ENCODE peak calls at places on chromosomes 12 and 14, in six cellular contexts. Y is HS-5, Q is stomach, C is non-pigmented ciliary epithelial cell, W is HTR-8/SVneo, N is HFFc6. O is an unnamed sample.

GRCh38 chr12:25840678-25841077 is 117.8 kb upstream of the RASSF8 start:
- DNase-seq in C (no peak), Q (no peak), W (no peak), Y (no peak), N (no peak), O (no peak)

GRCh38 chr14:33590891-33591630 is 359.8 kb downstream of the EGLN3 start:
- DNase-seq in C (no peak), N (no peak), Q (no peak), W (no peak), Y (no peak), O (no peak)

GRCh38 chr14:98187302-98187701 is 1084.7 kb downstream of the BCL11B start:
- DNase-seq in C (no peak), Q (no peak), Y (no peak), W (no peak), N (no peak), O (no peak)

GRCh38 chr12:21183721-21184275 is 52.8 kb downstream of the SLCO1B1 start:
- DNase-seq in Y (peak; percentile 5), W (no peak), C (no peak), N (no peak), Q (no peak), O (no peak)

GRCh38 chr12:69240625-69240984 is 1.2 kb downstream of the CPSF6 start:
- DNase-seq in Y (no peak), W (peak; percentile 15), N (no peak), C (no peak), Q (no peak), O (no peak)

GRCh38 chr12:23655884-23656283 is 293.6 kb downstream of the SOX5 start:
- DNase-seq in Y (no peak), Q (no peak), C (no peak), W (no peak), N (no peak), O (no peak)

GRCh38 chr12:47832263-47832933 is 12.7 kb upstream of the HDAC7 start:
- DNase-seq in C (no peak), Q (no peak), W (no peak), N (no peak), Y (no peak), O (no peak)

GRCh38 chr12:1799068-1799881 is 21.1 kb upstream of the LRTM2 start:
- DNase-seq in Y (no peak), C (no peak), W (no peak), Q (no peak), N (no peak), O (no peak)

GRCh38 chr14:59428581-59429012 is 36.6 kb downstream of the GPR135 start:
- DNase-seq in N (peak; percentile 42), Y (peak; percentile 38), W (peak; percentile 41), Q (no peak), C (peak; percentile 66), O (no peak)

GRCh38 chr12:3223601-3224529 is 146.7 kb downstream of the TSPAN9 start:
- DNase-seq in Q (no peak), W (no peak), Y (no peak), N (no peak), C (no peak), O (no peak)

GRCh38 chr14:74347096-74347794 is 1.0 kb upstream of the VRTN start:
- DNase-seq in Y (no peak), N (no peak), Q (no peak), W (no peak), C (no peak), O (no peak)

GRCh38 chr12:118537481-118537917 is 161.1 kb downstream of the SUDS3 start:
- DNase-seq in C (no peak), N (no peak), Q (no peak), Y (no peak), W (no peak), O (peak; percentile 57)

GRCh38 chr12:14554281-14555008 is 13.2 kb downstream of the PLBD1 start:
- DNase-seq in C (no peak), Q (peak; percentile 92), N (no peak), Y (no peak), W (no peak), O (peak; percentile 91)

GRCh38 chr12:55932546-55932919 is 1.6 kb downstream of the DGKA start:
- DNase-seq in Y (no peak), Q (no peak), C (no peak), N (no peak), W (no peak), O (no peak)

GRCh38 chr12:132115500-132115899 is 28.6 kb downstream of the DDX51 start:
- DNase-seq in Q (no peak), W (no peak), C (no peak), N (no peak), Y (no peak), O (no peak)

GRCh38 chr12:32366704-32367103 is 32.7 kb upstream of the FGD4 start:
- DNase-seq in C (no peak), N (no peak), Y (no peak), Q (no peak), W (no peak), O (no peak)

GRCh38 chr12:89825591-89826449 is 117.2 kb upstream of the ATP2B1 start:
- DNase-seq in N (no peak), W (peak; percentile 47), Q (no peak), C (no peak), Y (no peak), O (no peak)

GRCh38 chr12:124412646-124413015 is 117.7 kb downstream of the RFLNA start:
- DNase-seq in Q (no peak), W (no peak), C (no peak), Y (no peak), N (no peak), O (no peak)

GRCh38 chr12:119115296-119115905 is 63.3 kb upstream of the HSPB8 start:
- DNase-seq in N (peak; percentile 18), C (no peak), W (peak; percentile 44), Y (no peak), Q (no peak), O (no peak)

GRCh38 chr12:21992823-21993222 is 51.6 kb upstream of the ABCC9 start:
- DNase-seq in Q (no peak), Y (no peak), N (no peak), W (no peak), C (no peak), O (no peak)

GRCh38 chr14:52338282-52338681 is 24.2 kb downstream of the PTGER2 start:
- DNase-seq in N (peak; percentile 38), W (peak; percentile 78), Q (no peak), C (no peak), Y (peak; percentile 32), O (no peak)

GRCh38 chr12:28966049-28966778 is 182.9 kb upstream of the FAR2 start:
- DNase-seq in Q (peak; percentile 80), C (no peak), Y (no peak), W (no peak), N (no peak), O (peak; percentile 58)

GRCh38 chr12:96063046-96063445 is 27.7 kb upstream of the LTA4H start:
- DNase-seq in W (peak; percentile 38), Q (no peak), Y (no peak), N (no peak), C (no peak), O (no peak)

GRCh38 chr14:67704484-67705089 is 2.9 kb downstream of the RDH12 start:
- DNase-seq in Y (peak; percentile 22), Q (no peak), C (no peak), W (peak; percentile 95), N (peak; percentile 43), O (no peak)

GRCh38 chr12:122021193-122021821 is 377 bp upstream of the BCL7A start:
- DNase-seq in W (no peak), C (no peak), Q (no peak), Y (no peak), N (no peak), O (peak; percentile 60)

GRCh38 chr14:32259368-32260013 is 56.4 kb upstream of the RNU6-8 start:
- DNase-seq in W (peak; percentile 19), Q (no peak), C (peak; percentile 49), N (peak; percentile 47), Y (peak; percentile 29), O (no peak)

GRCh38 chr14:74656964-74657363 is 44.9 kb upstream of the LTBP2 start:
- DNase-seq in N (no peak), Q (no peak), Y (no peak), W (no peak), C (no peak), O (no peak)

O was measured in Right ventricle myocardium superior.